ENCODE peak calls at places on chromosomes 1 and 21, in four cellular contexts. D is A549, O is heart right ventricle, K is tibial nerve. N is an unnamed sample.

GRCh38 chr1:211577277-211577825 is 1.6 kb downstream of the SLC30A1 start:
- DNase-seq in D (no peak), O (no peak), K (no peak), N (no peak)

GRCh38 chr21:43331111-43331961 is 95.6 kb downstream of the SIK1 start:
- DNase-seq in D (no peak), O (no peak), K (no peak), N (no peak)

GRCh38 chr1:214401666-214402065 is 120.7 kb downstream of the SMYD2 start:
- DNase-seq in D (no peak), O (no peak), K (no peak), N (no peak)

GRCh38 chr1:55448261-55448660 is 233.1 kb upstream of the USP24 start:
- DNase-seq in D (no peak), O (no peak), K (no peak), N (no peak)

GRCh38 chr1:53654216-53655210 is 84.5 kb downstream of the GLIS1 start:
- DNase-seq in D (no peak), O (no peak), K (no peak), N (no peak)

GRCh38 chr21:35643176-35643575 is 417.1 kb downstream of the SETD4 start:
- DNase-seq in D (no peak), O (no peak), K (no peak), N (no peak)

GRCh38 chr1:197770243-197770642 is 5.0 kb downstream of the DENND1B start:
- DNase-seq in D (no peak), O (no peak), K (no peak), N (no peak)

GRCh38 chr1:151570819-151571218 is 30.7 kb downstream of the TUFT1 start:
- DNase-seq in D (no peak), O (no peak), K (no peak), N (no peak)

GRCh38 chr21:43868461-43868860 is 3.4 kb downstream of the AGPAT3 start:
- DNase-seq in D (no peak), O (no peak), K (no peak), N (no peak)

GRCh38 chr1:221162939-221163338 is 283.7 kb downstream of the HLX start:
- DNase-seq in D (no peak), O (no peak), K (no peak), N (no peak)

GRCh38 chr1:58895559-58896135 is 111.8 kb upstream of the JUN start:
- DNase-seq in D (no peak), O (no peak), K (no peak), N (no peak)

GRCh38 chr1:208324005-208324404 is 79.8 kb upstream of the PLXNA2 start:
- DNase-seq in D (no peak), O (no peak), K (no peak), N (no peak)

GRCh38 chr1:104073463-104073902 is 323.8 kb downstream of the AMY1C start:
- DNase-seq in D (no peak), O (no peak), K (no peak), N (no peak)

GRCh38 chr1:218384576-218384975 is 39.4 kb downstream of the TGFB2 start:
- DNase-seq in D (no peak), O (no peak), K (no peak), N (no peak)

GRCh38 chr1:93081716-93082115 is 2.6 kb downstream of the MTF2 start:
- DNase-seq in D (no peak), O (no peak), K (no peak), N (no peak)

GRCh38 chr21:45003331-45004058 is 63.7 kb downstream of the SLX9 start:
- DNase-seq in D (no peak), O (peak), K (no peak), N (no peak)

GRCh38 chr1:56557746-56558145 is 21.6 kb downstream of the PLPP3 start:
- DNase-seq in D (no peak), O (no peak), K (no peak), N (no peak)

GRCh38 chr1:197735461-197735860 is 39.8 kb downstream of the DENND1B start:
- DNase-seq in D (no peak), O (no peak), K (no peak), N (no peak)

GRCh38 chr1:188497020-188497419 is 1668.3 kb downstream of the PLA2G4A start:
- DNase-seq in D (no peak), O (no peak), K (no peak), N (no peak)

GRCh38 chr1:111887385-111887784 is 102.1 kb downstream of the KCND3 start:
- DNase-seq in D (no peak), O (no peak), K (no peak), N (no peak)

GRCh38 chr1:17550684-17551584 is 11.4 kb downstream of the ARHGEF10L start:
- DNase-seq in D (no peak), O (no peak), K (no peak), N (no peak)

GRCh38 chr1:44305962-44306422 is 49.1 kb downstream of the ERI3 start:
- DNase-seq in D (no peak), O (no peak), K (no peak), N (no peak)

DNA sequence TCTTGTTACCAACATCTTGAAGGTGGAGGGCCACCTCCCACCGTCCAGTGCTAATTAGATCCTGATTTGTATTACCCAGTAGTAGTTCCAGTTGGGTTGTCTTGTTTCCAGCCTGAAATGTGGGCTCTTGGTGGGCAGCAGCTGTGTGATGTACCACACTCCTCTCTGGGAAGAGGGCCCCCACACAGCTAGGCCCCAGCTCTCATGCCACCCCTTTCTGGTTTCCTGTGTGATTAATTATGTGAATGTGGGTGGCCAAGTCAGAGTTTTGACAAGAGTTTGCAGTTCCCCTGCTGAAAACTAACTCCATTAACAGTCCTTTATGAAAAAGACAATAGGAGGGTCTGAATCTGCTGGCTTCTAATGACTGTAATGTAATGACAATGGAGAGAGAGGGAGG is 3.8 kb downstream of the HMGB4 start:
- DNase-seq in D (no peak), O (no peak), K (no peak), N (no peak)
- H3K27ac ChIP-seq in D (no peak), O (no peak), K (no peak), N (no peak)

DNA sequence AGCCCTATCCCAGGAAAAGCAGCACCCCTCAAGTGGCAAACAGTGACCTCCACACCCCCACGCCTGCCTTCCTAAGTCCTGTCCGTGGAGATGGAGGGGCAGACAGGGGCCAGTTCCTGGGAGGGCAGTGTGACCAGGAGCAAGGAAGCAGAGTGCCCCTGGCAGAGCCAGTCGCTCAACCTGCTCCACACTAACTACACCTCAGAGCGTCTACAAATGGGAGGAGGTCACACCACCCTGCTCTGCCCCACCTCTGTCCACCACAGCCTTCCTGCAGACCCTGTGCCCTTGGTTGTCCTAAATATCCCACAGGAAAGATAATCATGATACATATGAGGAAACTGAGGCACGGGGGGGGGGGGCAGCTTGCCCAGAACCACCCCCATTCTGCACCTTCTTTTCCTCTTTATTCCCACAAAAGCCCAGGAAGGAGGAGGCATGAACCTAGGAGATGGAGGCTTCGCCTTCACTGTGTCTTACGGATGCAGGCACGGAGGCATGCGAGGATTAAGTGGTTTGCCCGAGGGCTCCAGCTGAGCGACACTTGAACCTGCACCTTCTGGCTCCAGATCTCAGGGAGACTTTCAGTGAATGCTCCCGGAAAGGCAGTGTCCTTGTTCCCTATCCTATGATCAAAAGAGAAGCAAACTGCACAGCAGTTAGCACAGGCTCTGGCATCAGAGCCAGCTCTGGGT is 42.7 kb upstream of the SELENON start:
- DNase-seq in D (no peak), O (no peak), K (no peak), N (no peak)
- H3K4me3 ChIP-seq in D (no peak), O (no peak), K (no peak), N (no peak)

DNA sequence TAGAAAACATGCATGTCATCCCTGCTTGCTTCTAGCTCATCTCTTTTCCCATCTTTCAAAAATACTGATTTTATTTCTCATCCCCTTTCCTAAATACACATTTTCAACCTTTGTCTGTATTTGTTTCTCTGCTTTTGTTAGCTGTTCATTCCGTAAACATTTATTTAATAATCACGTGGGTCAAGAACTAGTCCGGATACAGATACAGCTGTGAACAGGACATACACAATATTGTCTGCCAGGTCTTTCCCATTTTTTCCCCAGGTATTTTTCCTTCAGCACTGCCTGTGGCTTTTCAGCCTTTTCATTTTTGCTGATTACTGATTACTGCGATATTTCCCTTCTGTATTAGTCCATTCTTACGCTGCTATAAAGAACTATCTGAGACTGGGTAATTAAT is 5.7 kb downstream of the PER3 start:
- DNase-seq in D (no peak), O (no peak), K (no peak), N (no peak)
- H3K27ac ChIP-seq in D (no peak), O (no peak), K (no peak), N (no peak)

GRCh38 chr1:10665930-10666850 is 130.3 kb downstream of the CASZ1 start:
- DNase-seq in D (no peak), O (peak), K (no peak), N (peak)
- H3K4me3 ChIP-seq in D (no peak), O (no peak), K (no peak), N (no peak)

DNA sequence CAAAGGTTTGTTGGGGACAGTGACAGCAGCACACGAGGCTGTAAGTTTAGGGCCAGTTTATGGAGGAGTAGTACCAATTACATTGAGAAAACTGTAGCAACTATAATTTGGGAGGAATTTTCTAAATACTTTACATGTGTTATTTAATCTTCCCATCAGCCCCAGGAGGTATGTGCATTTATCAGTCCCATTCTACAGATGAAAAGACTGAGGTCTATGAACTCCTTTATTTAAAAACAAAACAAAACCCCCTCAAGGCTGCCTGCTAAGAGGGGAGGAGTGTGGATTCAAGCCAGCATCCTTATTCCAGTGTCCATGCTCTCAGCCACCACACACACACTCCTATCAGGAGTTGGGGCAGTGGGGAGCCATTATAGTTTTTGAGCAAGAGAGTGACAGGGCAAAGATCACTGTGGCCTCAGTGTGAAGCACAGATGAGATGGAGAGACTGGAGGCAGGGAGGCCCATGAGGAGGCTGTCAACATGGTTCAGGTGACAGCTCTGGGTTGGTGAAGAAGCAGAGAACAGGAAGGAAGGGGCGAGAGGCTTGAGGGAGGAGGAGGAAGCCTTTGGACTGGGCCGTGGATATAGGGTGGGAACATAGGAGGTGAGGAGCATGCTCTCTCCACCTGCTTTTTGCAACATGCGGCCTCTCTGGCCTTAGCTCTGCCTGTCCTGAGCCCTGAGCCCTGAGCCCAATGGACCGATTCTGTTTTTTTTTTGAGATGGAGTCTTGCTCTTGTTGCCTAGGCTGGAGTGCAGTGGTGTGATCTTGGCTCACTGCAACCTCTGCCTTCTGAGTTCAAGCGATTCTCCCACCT is 9.7 kb downstream of the TNFRSF1B start:
- DNase-seq in D (no peak), O (no peak), K (no peak), N (no peak)
- H3K27ac ChIP-seq in D (no peak), O (peak), K (peak), N (no peak)

DNA sequence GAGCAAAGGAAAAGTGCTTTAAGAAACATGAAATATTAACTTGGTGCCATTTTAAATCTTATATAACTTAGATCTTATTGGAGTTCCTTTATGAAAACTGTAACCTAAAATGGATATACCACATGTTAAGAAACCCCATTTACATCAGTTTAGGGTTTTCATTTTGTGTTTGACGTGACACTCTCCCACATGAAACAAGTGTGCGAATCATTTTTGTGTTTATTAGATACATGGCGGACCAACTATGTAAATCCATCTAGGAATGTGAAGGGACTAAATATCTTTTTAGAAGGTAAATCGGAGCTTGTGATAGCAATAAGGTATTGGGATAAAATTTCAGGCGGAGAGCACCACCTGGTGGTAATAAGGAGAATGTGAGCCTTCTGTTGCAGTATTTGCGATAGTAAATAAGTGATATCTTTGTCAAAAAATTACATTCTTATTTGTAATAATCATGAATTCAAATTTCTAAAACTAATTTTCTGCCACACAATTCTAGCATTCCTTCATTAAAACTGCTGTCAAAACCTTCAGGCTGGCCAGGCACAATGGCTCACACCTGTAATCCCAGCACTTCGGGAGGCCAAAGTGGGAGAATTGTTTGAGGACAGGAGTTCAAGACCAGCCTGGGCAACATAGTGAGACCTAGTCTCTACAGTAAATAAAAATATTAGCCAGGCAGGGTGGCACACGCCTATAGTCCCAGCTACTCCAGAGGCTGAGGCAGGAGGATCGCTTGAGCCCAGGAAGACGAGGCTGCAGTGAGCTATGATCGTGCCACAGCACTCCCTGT is 31.3 kb downstream of the SMAP2 start:
- DNase-seq in D (peak), O (no peak), K (no peak), N (no peak)
- H3K4me3 ChIP-seq in D (no peak), O (no peak), K (no peak), N (no peak)

GRCh38 chr1:147115496-147115895 is 56.8 kb downstream of the PRKAB2 start:
- DNase-seq in D (no peak), O (no peak), K (no peak), N (no peak)
- H3K27ac ChIP-seq in D (no peak), O (no peak), K (no peak), N (no peak)